ENCODE peak calls at places on chromosomes 11 and 22, in seven cellular contexts. B is right lobe of liver; S is CD8-positive, alpha-beta T cell; O is neural progenitor cell; N is brain microvascular endothelial cell; L is K562; V is endothelial cell. J is an unnamed sample.

GRCh38 chr11:64265176-64266160 is 14.1 kb downstream of the PLCB3 start:
- DNase-seq in L (no peak), N (no peak), B (no peak), O (no peak), S (no peak), V (no peak), J (no peak)

GRCh38 chr22:25002241-25002985 is 49.9 kb downstream of the KIAA1671 start:
- DNase-seq in N (no peak), B (no peak), V (no peak), L (no peak), S (no peak), O (no peak), J (peak; percentile 16)

GRCh38 chr11:35605691-35606090 is 12.6 kb upstream of the FJX1 start:
- DNase-seq in V (no peak), N (no peak), B (no peak), S (no peak), O (peak; percentile 23), L (no peak), J (peak; percentile 76)

GRCh38 chr11:65274734-65275682 is 13.2 kb downstream of the POLA2 start:
- DNase-seq in N (peak; percentile 97), O (peak; percentile 77), L (peak; percentile 78), B (no peak), S (peak; percentile 20), V (peak; percentile 75), J (peak; percentile 80)

GRCh38 chr11:43943931-43944751 is 1.7 kb downstream of the C11orf96 start:
- DNase-seq in V (peak; percentile 22), S (no peak), O (peak; percentile 42), N (peak; percentile 43), B (no peak), L (no peak), J (peak; percentile 47)

GRCh38 chr11:27391336-27392015 is 28.5 kb upstream of the CCDC34 start:
- DNase-seq in O (peak; percentile 57), L (peak; percentile 19), N (no peak), V (no peak), B (no peak), S (no peak), J (no peak)

GRCh38 chr11:82462588-82462987 is 271.1 kb downstream of the FAM181B start:
- DNase-seq in O (no peak), V (no peak), S (no peak), L (no peak), N (no peak), B (no peak), J (no peak)

GRCh38 chr22:45688606-45689080 is 17.0 kb downstream of the ATXN10 start:
- DNase-seq in O (no peak), V (no peak), N (peak; percentile 76), S (no peak), B (no peak), L (no peak), J (peak; percentile 91)

GRCh38 chr22:44723801-44724200 is 21.8 kb downstream of the PRR5 start:
- DNase-seq in L (peak; percentile 79), O (no peak), N (peak; percentile 20), B (no peak), S (no peak), V (no peak), J (peak; percentile 43)

GRCh38 chr22:23849009-23850006 is 8.4 kb upstream of the SLC2A11 start:
- DNase-seq in N (peak; percentile 53), S (peak; percentile 88), V (peak; percentile 98), L (peak; percentile 81), O (peak; percentile 93), B (peak; percentile 86), J (peak; percentile 78)

GRCh38 chr11:28049338-28050216 is 58.4 kb downstream of the KIF18A start:
- DNase-seq in B (no peak), N (peak; percentile 4), S (no peak), V (no peak), O (no peak), L (no peak), J (no peak)

GRCh38 chr11:109704432-109704831 is 282.4 kb downstream of the C11orf87 start:
- DNase-seq in O (no peak), S (no peak), V (no peak), N (no peak), L (no peak), B (no peak), J (no peak)

GRCh38 chr22:34972498-34972897 is 93.5 kb upstream of the ISX start:
- DNase-seq in V (no peak), O (peak; percentile 52), L (no peak), N (no peak), B (no peak), S (no peak), J (no peak)

GRCh38 chr22:42308887-42309468 is 38.5 kb upstream of the TCF20 start:
- DNase-seq in V (no peak), N (no peak), B (no peak), L (no peak), S (no peak), O (no peak), J (no peak)

GRCh38 chr11:2759228-2760195 is 59.7 kb upstream of the KCNQ1OT1 start:
- DNase-seq in N (no peak), V (no peak), S (no peak), O (no peak), L (no peak), B (peak; percentile 27), J (no peak)

GRCh38 chr11:27404427-27404826 is 41.4 kb upstream of the CCDC34 start:
- DNase-seq in N (no peak), V (no peak), L (no peak), S (no peak), O (no peak), B (no peak), J (no peak)

GRCh38 chr11:69444381-69445130 is 36.9 kb upstream of the LINC01488 start:
- DNase-seq in S (no peak), L (peak; percentile 90), B (peak; percentile 59), V (peak; percentile 30), O (peak; percentile 79), N (peak; percentile 82), J (peak; percentile 48)

GRCh38 chr11:63767415-63768231 is 952 bp downstream of the ZFTA start:
- DNase-seq in L (peak; percentile 65), N (peak; percentile 53), B (peak; percentile 59), S (peak; percentile 38), V (peak; percentile 63), O (peak; percentile 96), J (peak; percentile 87)

GRCh38 chr11:95512682-95513081 is 276.9 kb downstream of the FAM76B start:
- DNase-seq in B (peak; percentile 52), N (peak; percentile 93), S (no peak), L (peak; percentile 27), O (no peak), V (peak; percentile 7), J (no peak)

GRCh38 chr11:13277719-13278619 is at the start of gene BMAL1:
- DNase-seq in B (peak; percentile 80), S (peak; percentile 55), N (no peak), O (peak; percentile 50), L (no peak), V (no peak), J (peak; percentile 11)

GRCh38 chr11:93519179-93519578 is 24.0 kb downstream of the SMCO4 start:
- DNase-seq in L (no peak), B (no peak), V (no peak), N (no peak), S (no peak), O (no peak), J (no peak)

GRCh38 chr22:39724390-39724789 is 153.8 kb downstream of the CACNA1I start:
- DNase-seq in O (no peak), S (no peak), L (peak; percentile 78), V (no peak), B (no peak), N (no peak), J (no peak)

DNA sequence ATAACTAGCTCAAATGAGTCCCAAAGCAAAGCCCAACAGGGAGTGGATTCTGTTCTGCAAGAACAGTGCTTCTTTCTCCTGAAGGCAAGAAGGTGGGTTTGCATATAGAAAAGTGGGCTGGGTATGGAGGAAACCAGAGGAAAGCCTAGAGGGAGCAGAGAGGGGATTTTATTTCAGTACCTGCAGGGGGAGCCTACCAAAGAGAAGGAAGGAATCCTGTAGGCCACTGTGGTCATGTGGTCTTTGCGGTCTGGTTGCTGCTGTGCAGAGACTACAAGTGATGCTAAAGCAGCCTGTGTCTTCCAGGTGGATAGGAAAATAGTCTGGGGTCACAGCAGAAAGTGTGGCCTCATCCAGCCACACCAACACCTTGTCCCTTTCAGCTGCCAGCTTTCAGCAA is 33.2 kb upstream of the ZBTB16 start:
- DNase-seq in N (no peak), L (peak; percentile 22), O (peak; percentile 66), S (peak; percentile 13), B (no peak), V (no peak), J (peak; percentile 51)
- TF ChIP-seq CTCF in N (peak; percentile 48), L (peak; percentile 35), O (peak; percentile 48), S (no peak), B (no peak), V (no peak), J (peak; percentile 42)

DNA sequence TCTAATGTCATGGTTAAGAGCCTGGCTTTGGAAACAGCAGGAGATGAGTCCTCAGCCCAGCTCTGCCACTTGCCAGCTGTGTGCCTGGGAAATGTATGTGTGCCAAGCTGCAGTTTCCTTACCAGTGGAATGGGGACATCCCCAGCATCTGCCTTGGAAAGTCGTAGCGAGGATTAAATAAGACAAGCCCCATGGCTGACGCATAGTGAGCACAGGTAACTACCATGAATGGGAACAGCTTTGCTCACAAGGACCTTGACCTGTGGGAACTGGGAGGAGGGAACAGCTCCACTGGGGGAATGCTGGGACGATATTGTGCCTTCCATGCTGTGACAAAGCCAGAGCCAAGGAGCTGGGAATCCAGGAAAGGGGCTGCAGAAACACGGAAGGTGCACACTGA is 2.6 kb upstream of the DSCAML1 start:
- DNase-seq in S (no peak), V (no peak), L (no peak), O (no peak), N (no peak), B (no peak), J (no peak)
- TF ChIP-seq CTCF in S (no peak), V (no peak), L (no peak), O (no peak), N (no peak), B (no peak), J (no peak)

DNA sequence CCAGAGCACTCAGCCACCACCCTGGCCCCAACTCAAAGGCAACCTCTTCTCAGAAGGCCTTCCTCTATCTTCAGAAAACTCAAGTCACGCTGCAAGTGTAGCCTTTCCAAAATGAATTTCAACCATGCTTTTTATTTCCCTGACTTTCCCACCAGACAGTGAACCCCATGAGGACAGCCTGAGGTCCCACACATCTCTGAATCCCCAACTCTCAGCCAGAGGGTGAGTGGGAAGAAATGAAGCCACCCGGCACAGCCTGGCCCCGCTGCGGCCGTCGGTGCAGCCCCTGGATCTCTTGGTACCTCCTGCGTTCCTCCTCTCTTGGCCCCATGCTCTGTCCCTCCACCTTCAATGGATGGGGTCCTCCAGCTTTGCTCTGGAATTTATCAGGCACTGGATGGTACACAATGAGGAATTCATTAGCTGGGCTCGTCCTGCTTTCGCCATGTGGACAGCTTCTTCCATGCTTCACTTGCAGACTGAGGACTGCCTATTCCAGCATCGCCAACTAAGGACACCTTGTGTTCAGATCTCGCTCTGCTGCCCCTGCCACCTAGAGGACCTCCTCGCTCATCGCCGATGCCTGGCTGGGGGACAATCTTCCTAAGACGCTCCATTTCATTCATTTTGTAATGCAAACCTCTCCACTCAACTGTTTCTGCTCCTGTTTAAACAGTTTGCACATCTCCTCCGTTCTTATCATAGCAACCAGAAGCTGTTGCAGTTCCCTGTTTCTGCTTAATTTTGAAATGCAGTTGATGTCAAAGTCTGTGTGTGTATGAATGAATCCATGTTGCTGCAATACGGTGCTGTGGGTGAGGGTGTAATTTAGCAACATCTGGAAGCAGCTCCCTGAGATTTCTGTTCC is 672.1 kb downstream of the TBC1D22A start:
- DNase-seq in B (no peak), L (no peak), V (no peak), O (no peak), S (no peak), N (no peak), J (no peak)
- TF ChIP-seq CTCF in B (no peak), L (peak; percentile 18), V (no peak), O (no peak), S (no peak), N (no peak), J (no peak)

GRCh38 chr22:20180245-20180630 is 29.4 kb upstream of the CCDC188 start:
- DNase-seq in B (no peak), O (peak; percentile 49), N (no peak), S (no peak), L (no peak), V (peak; percentile 42), J (no peak)
- TF ChIP-seq CTCF in B (no peak), O (peak; percentile 57), N (peak; percentile 57), S (no peak), L (peak; percentile 67), V (peak; percentile 63), J (peak; percentile 29)

J was measured in cardiac muscle cell.